ENCODE peak calls at places on chromosome 12, in four cellular contexts. U, M, G and K are unnamed samples.

GRCh38 chr12:2795291-2796186 is 769 bp downstream of the FKBP4 start:
- DNase-seq in U (peak; percentile 49), M (peak; percentile 86), G (peak; percentile 40), K (peak; percentile 96)

GRCh38 chr12:113788020-113788856 is 177.9 kb downstream of the RBM19 start:
- DNase-seq in M (no peak), G (no peak), U (peak; percentile 12), K (no peak)

GRCh38 chr12:19739195-19739776 is 300.0 kb downstream of the AEBP2 start:
- DNase-seq in U (peak; percentile 65), M (peak; percentile 6), G (peak; percentile 33), K (peak; percentile 36)

GRCh38 chr12:86249856-86250255 is 6.3 kb downstream of the MGAT4C start:
- DNase-seq in M (no peak), U (peak; percentile 93), G (no peak), K (no peak)

GRCh38 chr12:12811343-12811742 is 1.8 kb upstream of the DDX47 start:
- DNase-seq in U (no peak), G (no peak), M (no peak), K (no peak)

GRCh38 chr12:93128332-93128707 is 199.2 kb upstream of the EEA1 start:
- DNase-seq in M (no peak), U (no peak), G (no peak), K (no peak)

GRCh38 chr12:96399919-96400630 is at the start of gene CDK17:
- DNase-seq in G (peak; percentile 80), M (peak; percentile 94), U (peak; percentile 81), K (peak; percentile 93)

GRCh38 chr12:15831315-15831993 is 42.3 kb upstream of the EPS8 start:
- DNase-seq in U (no peak), G (no peak), M (no peak), K (no peak)

GRCh38 chr12:124005736-124006581 is 32.9 kb downstream of the ZNF664 start:
- DNase-seq in G (no peak), U (no peak), M (peak; percentile 58), K (peak; percentile 38)

GRCh38 chr12:122138616-122139015 is 35.4 kb downstream of the IL31 start:
- DNase-seq in U (no peak), G (no peak), M (no peak), K (no peak)

GRCh38 chr12:8449293-8449944 is 6.3 kb upstream of the CLEC6A start:
- DNase-seq in U (no peak), G (no peak), M (no peak), K (peak; percentile 26)

GRCh38 chr12:78568326-78569020 is 296.1 kb upstream of the SYT1 start:
- DNase-seq in M (no peak), U (peak; percentile 82), G (peak; percentile 11), K (no peak)

GRCh38 chr12:117699118-117699517 is 269.7 kb downstream of the KSR2 start:
- DNase-seq in U (no peak), G (no peak), M (no peak), K (no peak)

GRCh38 chr12:89259831-89260230 is 92.5 kb downstream of the DUSP6 start:
- DNase-seq in G (no peak), M (no peak), U (peak; percentile 27), K (no peak)

GRCh38 chr12:11758087-11758837 is 108.8 kb downstream of the ETV6 start:
- DNase-seq in G (no peak), M (no peak), U (no peak), K (no peak)

GRCh38 chr12:82176016-82176415 is 182.2 kb downstream of the CCDC59 start:
- DNase-seq in G (no peak), M (no peak), U (no peak), K (no peak)

GRCh38 chr12:103908877-103909276 is 21.3 kb upstream of the HSP90B1 start:
- DNase-seq in G (no peak), U (peak; percentile 74), M (no peak), K (no peak)

GRCh38 chr12:107610030-107610859 is 75.4 kb upstream of the PWP1 start:
- DNase-seq in U (peak; percentile 38), G (no peak), M (peak; percentile 14), K (peak; percentile 43)

GRCh38 chr12:3834774-3835173 is 38.4 kb downstream of the PARP11 start:
- DNase-seq in G (no peak), U (no peak), M (no peak), K (no peak)

GRCh38 chr12:1915082-1915968 is 3.1 kb downstream of the CACNA2D4 start:
- DNase-seq in M (peak; percentile 1), U (no peak), G (no peak), K (peak; percentile 19)

GRCh38 chr12:60180298-60180697 is 584.5 kb downstream of the SLC16A7 start:
- DNase-seq in G (no peak), U (peak; percentile 34), M (no peak), K (no peak)

GRCh38 chr12:124548854-124549378 is 18.5 kb downstream of the NCOR2 start:
- DNase-seq in G (no peak), M (no peak), U (peak; percentile 76), K (no peak)

GRCh38 chr12:5588231-5588995 is 156.5 kb downstream of the NTF3 start:
- DNase-seq in U (peak; percentile 20), G (no peak), M (no peak), K (no peak)

GRCh38 chr12:70661762-70662161 is 24.5 kb upstream of the PTPRB start:
- DNase-seq in G (peak; percentile 88), U (peak; percentile 96), M (no peak), K (peak; percentile 7)

GRCh38 chr12:26853303-26854027 is 20.5 kb upstream of the ITPR2 start:
- DNase-seq in G (peak; percentile 39), M (peak; percentile 77), U (peak; percentile 48), K (peak; percentile 76)

GRCh38 chr12:68352067-68352466 is 19.9 kb upstream of the MDM1 start:
- DNase-seq in U (peak; percentile 25), M (no peak), G (no peak), K (no peak)

GRCh38 chr12:5745251-5745888 is 199.7 kb downstream of the ANO2 start:
- DNase-seq in U (peak; percentile 30), M (peak; percentile 56), G (peak; percentile 18), K (peak; percentile 60)

GRCh38 chr12:58349161-58349560 is 407.8 kb downstream of the ATP23 start:
- DNase-seq in M (no peak), G (no peak), U (peak; percentile 38), K (no peak)

GRCh38 chr12:31362759-31363415 is 36.9 kb upstream of the SINHCAF start:
- DNase-seq in M (peak; percentile 15), U (no peak), G (peak; percentile 37), K (peak; percentile 47)